ENCODE peak calls at places on chromosomes 13 and 19, in eight cellular contexts. U, Y, I, E, N, L, G and A are unnamed samples. For H3K4me1, the result is how much of the 10 kb centered on the place peaks cover.

GRCh38 chr13:105572401-105572800 is 963.1 kb downstream of the EFNB2 start:
- DNase-seq in U (no peak), Y (no peak), I (no peak), E (peak), N (no peak), L (no peak), G (no peak), A (no peak)

GRCh38 chr13:110323172-110323851 is 16.2 kb downstream of the COL4A2 start:
- DNase-seq in U (no peak), Y (no peak), I (no peak), E (peak), N (no peak), L (peak), G (no peak), A (no peak)

GRCh38 chr19:13884726-13885591 is 8.0 kb downstream of the NANOS3 start:
- DNase-seq in U (peak), Y (no peak), I (no peak), E (no peak), N (no peak), L (no peak), G (peak), A (no peak)

GRCh38 chr19:1064661-1065605 is 2.0 kb upstream of the ARHGAP45 start:
- DNase-seq in U (peak), Y (peak), I (peak), E (peak), N (no peak), L (no peak), G (peak), A (no peak)

GRCh38 chr19:35389192-35389861 is 18.5 kb downstream of the GPR42 start:
- DNase-seq in U (no peak), Y (no peak), I (no peak), E (no peak), N (peak), L (no peak), G (no peak), A (no peak)

GRCh38 chr19:43596842-43597461 is 557 bp downstream of the ZNF576 start:
- DNase-seq in U (no peak), Y (no peak), I (no peak), E (peak), N (no peak), L (no peak), G (no peak), A (no peak)

GRCh38 chr19:5075603-5076002 is 106.7 kb downstream of the KDM4B start:
- DNase-seq in U (no peak), Y (no peak), I (no peak), E (no peak), N (no peak), L (no peak), G (no peak), A (no peak)

GRCh38 chr19:33819875-33820781 is 23.5 kb downstream of the KCTD15 start:
- DNase-seq in U (peak), Y (peak), I (peak), E (peak), N (peak), L (peak), G (peak), A (peak)

GRCh38 chr19:10086032-10086903 is at the start of gene SHFL:
- DNase-seq in U (peak), Y (peak), I (peak), E (peak), N (no peak), L (peak), G (peak), A (no peak)

GRCh38 chr19:45681391-45682015 is 10.2 kb downstream of the SNRPD2 start:
- DNase-seq in U (peak), Y (peak), I (peak), E (peak), N (peak), L (peak), G (peak), A (no peak)

GRCh38 chr13:109989686-109990085 is 203.3 kb upstream of the IRS2 start:
- DNase-seq in U (no peak), Y (no peak), I (no peak), E (peak), N (no peak), L (peak), G (no peak), A (no peak)

GRCh38 chr13:105159794-105160193 is 1375.7 kb downstream of the EFNB2 start:
- DNase-seq in U (no peak), Y (no peak), I (no peak), E (no peak), N (no peak), L (no peak), G (no peak), A (no peak)

GRCh38 chr19:1383014-1383310 is 745 bp upstream of the NDUFS7 start:
- DNase-seq in U (no peak), Y (no peak), I (no peak), E (peak), N (no peak), L (no peak), G (no peak), A (peak)

GRCh38 chr13:32737679-32738078 is 151.4 kb downstream of the PDS5B start:
- DNase-seq in U (no peak), Y (no peak), I (no peak), E (no peak), N (no peak), L (no peak), G (no peak), A (no peak)
- H3K4me3 ChIP-seq in U (no peak), Y (peak), I (peak), E (peak), N (peak), L (peak), G (no peak), A (peak)

DNA sequence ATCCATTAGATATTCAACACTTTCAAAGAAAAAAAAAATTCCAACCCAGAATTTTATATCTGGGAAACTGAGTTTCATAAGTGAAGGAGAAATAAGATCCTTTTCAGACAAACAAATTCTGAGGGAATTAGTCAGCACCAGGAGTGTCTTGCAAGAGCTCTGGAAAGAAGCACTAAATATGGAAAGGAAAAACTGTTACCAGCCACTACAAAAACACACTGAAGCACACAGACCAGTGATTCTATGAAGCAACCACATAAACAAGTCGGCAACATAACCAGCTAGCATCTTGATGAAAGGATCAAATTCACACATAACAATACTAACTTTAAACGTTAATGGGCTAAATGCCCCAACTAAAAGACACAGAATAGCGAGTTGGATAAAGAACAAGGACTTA is 368.4 kb upstream of the MIR17HG start:
- DNase-seq in U (no peak), Y (no peak), I (no peak), E (peak), N (no peak), L (no peak), G (no peak), A (no peak)
- TF ChIP-seq CTCF in U (no peak), Y (no peak), I (no peak), E (no peak), N (no peak), L (no peak), G (no peak), A (no peak)

GRCh38 chr19:30685601-30686000 is 313.4 kb downstream of the ZNF536 start:
- DNase-seq in U (no peak), Y (no peak), I (no peak), E (no peak), N (no peak), L (no peak), G (no peak), A (no peak)
- H3K4me1 ChIP-seq in U (under half), Y (under half), I (under half), E (under half), N (under half), L (under half), G (under half), A (under half)

GRCh38 chr19:55621673-55622231 is 2.6 kb downstream of the ZNF784 start:
- DNase-seq in U (no peak), Y (no peak), I (peak), E (no peak), N (no peak), L (no peak), G (no peak), A (no peak)

GRCh38 chr19:55625004-55625326 is 599 bp upstream of the ZNF784 start:
- DNase-seq in U (no peak), Y (no peak), I (no peak), E (no peak), N (no peak), L (no peak), G (no peak), A (no peak)

GRCh38 chr19:55622242-55622969 is 2.0 kb downstream of the ZNF784 start:
- DNase-seq in U (no peak), Y (no peak), I (peak), E (no peak), N (no peak), L (no peak), G (no peak), A (no peak)

GRCh38 chr19:55624109-55625003 is at the start of gene ZNF784:
- DNase-seq in U (peak), Y (peak), I (peak), E (peak), N (peak), L (peak), G (peak), A (peak)

GRCh38 chr19:55623130-55623868 is 1.1 kb downstream of the ZNF784 start:
- DNase-seq in U (no peak), Y (no peak), I (no peak), E (no peak), N (no peak), L (no peak), G (no peak), A (no peak)
- H3K4me3 ChIP-seq in U (no peak), Y (peak), I (no peak), E (peak), N (peak), L (peak), G (no peak), A (peak)

GRCh38 chr13:98108330-98108729 is 34.6 kb upstream of the FARP1 start:
- DNase-seq in U (no peak), Y (no peak), I (no peak), E (peak), N (no peak), L (no peak), G (no peak), A (no peak)

GRCh38 chr13:98105929-98106336 is 37.0 kb upstream of the FARP1 start:
- DNase-seq in U (no peak), Y (no peak), I (no peak), E (peak), N (no peak), L (no peak), G (no peak), A (no peak)

GRCh38 chr13:98099627-98100026 is 43.3 kb upstream of the FARP1 start:
- DNase-seq in U (no peak), Y (no peak), I (no peak), E (no peak), N (no peak), L (no peak), G (no peak), A (no peak)

GRCh38 chr13:98103531-98103930 is 39.4 kb upstream of the FARP1 start:
- DNase-seq in U (no peak), Y (no peak), I (no peak), E (peak), N (no peak), L (no peak), G (no peak), A (no peak)

GRCh38 chr13:98103942-98104880 is 38.7 kb upstream of the FARP1 start:
- DNase-seq in U (no peak), Y (no peak), I (no peak), E (no peak), N (no peak), L (no peak), G (no peak), A (no peak)
- TF ChIP-seq CTCF in U (no peak), Y (no peak), I (no peak), E (peak), N (no peak), L (no peak), G (no peak), A (peak)

GRCh38 chr19:4064551-4065260 is 2.0 kb downstream of the ZBTB7A start:
- DNase-seq in U (peak), Y (peak), I (peak), E (peak), N (no peak), L (no peak), G (peak), A (no peak)
- H3K4me1 ChIP-seq in U (under half), Y (under half), I (half or more), E (under half), N (half or more), L (half or more), G (under half), A (under half)

GRCh38 chr13:40777957-40778235 is 6.9 kb upstream of the MRPS31 start:
- DNase-seq in U (no peak), Y (no peak), I (no peak), E (no peak), N (no peak), L (no peak), G (no peak), A (no peak)

GRCh38 chr13:40777166-40777956 is 6.4 kb upstream of the MRPS31 start:
- DNase-seq in U (peak), Y (no peak), I (no peak), E (peak), N (no peak), L (no peak), G (peak), A (no peak)

GRCh38 chr13:40774672-40775071 is 3.7 kb upstream of the MRPS31 start:
- DNase-seq in U (no peak), Y (no peak), I (peak), E (no peak), N (no peak), L (no peak), G (no peak), A (no peak)

GRCh38 chr13:40776232-40776631 is 5.2 kb upstream of the MRPS31 start:
- DNase-seq in U (no peak), Y (no peak), I (peak), E (no peak), N (no peak), L (no peak), G (no peak), A (no peak)

GRCh38 chr13:40776681-40777165 is 5.7 kb upstream of the MRPS31 start:
- DNase-seq in U (no peak), Y (no peak), I (peak), E (peak), N (no peak), L (no peak), G (peak), A (peak)
- H3K4me3 ChIP-seq in U (no peak), Y (no peak), I (no peak), E (no peak), N (no peak), L (no peak), G (no peak), A (peak)

GRCh38 chr19:46715620-46716012 is 1.3 kb downstream of the PRKD2 start:
- DNase-seq in U (no peak), Y (no peak), I (peak), E (no peak), N (no peak), L (no peak), G (no peak), A (no peak)

GRCh38 chr19:46716672-46717033 is 261 bp downstream of the PRKD2 start:
- DNase-seq in U (no peak), Y (no peak), I (no peak), E (no peak), N (no peak), L (no peak), G (no peak), A (no peak)

GRCh38 chr19:46714523-46715106 is 2.3 kb downstream of the PRKD2 start:
- DNase-seq in U (no peak), Y (no peak), I (no peak), E (no peak), N (no peak), L (no peak), G (no peak), A (no peak)

GRCh38 chr19:46717034-46717715 is at the start of gene PRKD2:
- DNase-seq in U (peak), Y (peak), I (peak), E (peak), N (peak), L (peak), G (peak), A (no peak)

DNA sequence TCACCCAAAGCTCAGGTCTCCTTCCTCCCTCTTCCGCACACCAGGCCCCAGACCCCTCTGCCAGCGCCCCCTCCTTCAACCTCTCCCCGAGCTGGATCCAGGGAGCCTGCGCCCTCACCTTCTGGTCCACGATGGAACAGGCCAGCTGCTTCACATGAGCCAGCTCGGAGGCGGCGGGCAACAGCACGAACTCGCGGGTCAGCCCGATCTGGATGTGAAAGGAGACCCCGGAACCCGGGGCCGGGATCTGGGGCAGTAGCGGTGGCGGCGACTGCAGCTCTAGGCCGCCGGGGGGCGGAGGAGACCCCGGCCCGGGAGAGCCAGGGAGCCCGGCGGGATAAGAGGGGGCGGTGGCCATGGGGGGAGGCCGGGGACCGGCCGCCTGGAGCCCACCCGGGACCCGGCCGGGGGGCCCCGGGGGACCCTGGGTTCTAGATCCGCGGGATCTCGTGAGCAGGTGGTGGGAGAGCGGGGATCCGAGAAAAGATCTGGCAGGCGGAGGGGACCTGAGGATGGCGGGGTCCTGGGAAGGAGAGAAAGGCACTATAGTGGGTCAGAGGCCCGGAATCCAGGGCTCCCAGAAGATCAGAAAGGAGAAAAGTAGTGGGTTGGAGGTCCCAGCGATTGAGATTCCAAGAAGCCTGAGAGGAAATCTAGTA is 772 bp downstream of the PRKD2 start:
- DNase-seq in U (peak), Y (no peak), I (peak), E (no peak), N (no peak), L (no peak), G (peak), A (no peak)
- TF ChIP-seq CTCF in U (no peak), Y (no peak), I (peak), E (no peak), N (no peak), L (no peak), G (no peak), A (no peak)

GRCh38 chr13:40442191-40442590 is 224.2 kb downstream of the FOXO1 start:
- DNase-seq in U (no peak), Y (peak), I (no peak), E (no peak), N (no peak), L (no peak), G (no peak), A (no peak)
- H3K4me1 ChIP-seq in U (under half), Y (under half), I (half or more), E (under half), N (under half), L (half or more), G (under half), A (under half)

DNA sequence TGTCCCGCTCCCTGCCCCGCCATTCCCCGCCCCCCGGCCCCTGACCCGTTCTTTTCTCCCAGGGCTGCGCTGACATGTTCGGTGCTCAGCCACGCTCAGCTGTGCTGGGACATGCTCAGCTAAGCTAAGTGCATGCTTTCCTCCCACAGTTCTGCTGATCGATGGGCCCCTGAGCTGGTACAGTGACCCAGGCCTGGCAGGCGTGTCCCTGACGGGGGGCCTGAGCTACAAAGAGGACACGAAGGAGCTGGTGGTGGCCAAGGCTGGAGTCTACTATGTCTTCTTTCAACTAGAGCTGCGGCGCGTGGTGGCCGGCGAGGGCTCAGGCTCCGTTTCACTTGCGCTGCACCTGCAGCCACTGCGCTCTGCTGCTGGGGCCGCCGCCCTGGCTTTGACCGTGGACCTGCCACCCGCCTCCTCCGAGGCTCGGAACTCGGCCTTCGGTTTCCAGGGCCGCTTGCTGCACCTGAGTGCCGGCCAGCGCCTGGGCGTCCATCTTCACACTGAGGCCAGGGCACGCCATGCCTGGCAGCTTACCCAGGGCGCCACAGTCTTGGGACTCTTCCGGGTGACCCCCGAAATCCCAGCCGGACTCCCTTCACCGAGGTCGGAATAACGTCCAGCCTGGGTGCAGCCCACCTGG is 3.7 kb downstream of the TNFSF9 start:
- DNase-seq in U (peak), Y (no peak), I (peak), E (no peak), N (no peak), L (no peak), G (no peak), A (no peak)
- H3K4me3 ChIP-seq in U (no peak), Y (no peak), I (no peak), E (no peak), N (no peak), L (no peak), G (no peak), A (peak)